ENCODE peak calls at places on chromosomes 12 and 14, in eight cellular contexts. R is SK-N-SH, E is GM23338, Z is HCT116, D is neural progenitor cell, H is MM.1S, T is GM23248, M is PC-3. U is an unnamed sample.
A peak's percentile ranks its signal among the peaks of the same experiment; 100 is the strongest.

GRCh38 chr12:26158078-26158764 is 33.4 kb upstream of the BHLHE41 start:
- DNase-seq in R (no peak), E (peak; percentile 48), Z (no peak), D (no peak), H (peak; percentile 59), T (no peak), M (peak; percentile 41), U (peak; percentile 39)

GRCh38 chr14:28635387-28635786 is 131.2 kb upstream of the FOXG1 start:
- DNase-seq in R (no peak), E (peak; percentile 46), Z (peak; percentile 3), D (peak; percentile 41), H (peak; percentile 15), T (peak; percentile 42), M (peak; percentile 65), U (peak; percentile 26)

GRCh38 chr14:44966601-44967336 is 4.8 kb downstream of the TOGARAM1 start:
- DNase-seq in R (no peak), E (no peak), Z (no peak), D (peak; percentile 2), H (no peak), T (peak; percentile 13), M (peak; percentile 34), U (no peak)

GRCh38 chr14:75303415-75303814 is 24.8 kb downstream of the FOS start:
- DNase-seq in R (peak; percentile 69), E (peak; percentile 90), Z (peak; percentile 60), D (peak; percentile 83), H (peak; percentile 48), T (peak; percentile 83), M (peak; percentile 78), U (peak; percentile 80)

GRCh38 chr12:75923964-75924666 is 107.5 kb downstream of the PHLDA1 start:
- DNase-seq in R (no peak), E (no peak), Z (no peak), D (no peak), H (no peak), T (peak; percentile 30), M (no peak), U (peak; percentile 12)

GRCh38 chr12:3820122-3820521 is 53.1 kb downstream of the PARP11 start:
- DNase-seq in R (no peak), E (no peak), Z (no peak), D (no peak), H (no peak), T (peak; percentile 52), M (peak; percentile 38), U (no peak)

GRCh38 chr14:54538055-54538454 is 28.3 kb downstream of the CGRRF1 start:
- DNase-seq in R (no peak), E (no peak), Z (no peak), D (no peak), H (no peak), T (no peak), M (no peak), U (no peak)

GRCh38 chr14:54146601-54147000 is 190.0 kb upstream of the BMP4 start:
- DNase-seq in R (no peak), E (no peak), Z (no peak), D (no peak), H (no peak), T (no peak), M (no peak), U (no peak)

GRCh38 chr12:130933269-130933995 is 20.3 kb upstream of the ADGRD1 start:
- DNase-seq in R (no peak), E (no peak), Z (no peak), D (no peak), H (no peak), T (no peak), M (no peak), U (no peak)

GRCh38 chr12:110667671-110668070 is 21.2 kb downstream of the HVCN1 start:
- DNase-seq in R (no peak), E (no peak), Z (no peak), D (no peak), H (no peak), T (no peak), M (no peak), U (no peak)

GRCh38 chr14:63611078-63611477 is 30.6 kb downstream of the WDR89 start:
- DNase-seq in R (no peak), E (no peak), Z (no peak), D (no peak), H (no peak), T (no peak), M (no peak), U (no peak)

GRCh38 chr14:53652068-53652467 is 304.6 kb downstream of the BMP4 start:
- DNase-seq in R (no peak), E (no peak), Z (no peak), D (no peak), H (no peak), T (no peak), M (no peak), U (no peak)

GRCh38 chr12:32847287-32847686 is 49.3 kb downstream of the PKP2 start:
- DNase-seq in R (no peak), E (no peak), Z (no peak), D (no peak), H (no peak), T (no peak), M (no peak), U (no peak)

GRCh38 chr12:105428793-105429192 is 98.3 kb downstream of the C12orf75 start:
- DNase-seq in R (no peak), E (no peak), Z (no peak), D (no peak), H (no peak), T (no peak), M (no peak), U (no peak)

GRCh38 chr12:76422878-76423438 is 74.7 kb upstream of the BBS10 start:
- DNase-seq in R (peak; percentile 1), E (no peak), Z (no peak), D (no peak), H (no peak), T (peak; percentile 64), M (peak; percentile 63), U (no peak)

GRCh38 chr12:127172857-127173256 is 1094.1 kb upstream of the TMEM132C start:
- DNase-seq in R (no peak), E (no peak), Z (no peak), D (no peak), H (no peak), T (no peak), M (no peak), U (no peak)

GRCh38 chr12:4978737-4979136 is 64.9 kb upstream of the KCNA5 start:
- DNase-seq in R (no peak), E (no peak), Z (no peak), D (no peak), H (no peak), T (peak; percentile 19), M (peak; percentile 2), U (no peak)

GRCh38 chr12:116133149-116133548 is 144.3 kb downstream of the MED13L start:
- DNase-seq in R (no peak), E (no peak), Z (no peak), D (no peak), H (no peak), T (peak; percentile 59), M (peak; percentile 43), U (no peak)

GRCh38 chr12:3491938-3492867 is 1.2 kb downstream of the PRMT8 start:
- DNase-seq in R (peak; percentile 80), E (peak; percentile 91), Z (no peak), D (peak; percentile 95), H (peak; percentile 42), T (peak; percentile 74), M (peak; percentile 46), U (no peak)

GRCh38 chr12:108696111-108696995 is 35.0 kb downstream of the CORO1C start:
- DNase-seq in R (no peak), E (no peak), Z (no peak), D (no peak), H (no peak), T (peak; percentile 98), M (peak; percentile 96), U (no peak)

GRCh38 chr12:111819191-111820158 is 22.6 kb upstream of the MAPKAPK5 start:
- DNase-seq in R (no peak), E (no peak), Z (no peak), D (no peak), H (no peak), T (no peak), M (peak; percentile 56), U (peak; percentile 59)

GRCh38 chr12:66633676-66634075 is 45.2 kb downstream of the GRIP1 start:
- DNase-seq in R (no peak), E (no peak), Z (no peak), D (no peak), H (no peak), T (no peak), M (peak; percentile 86), U (no peak)

GRCh38 chr12:12600659-12601058 is 11.0 kb upstream of the CREBL2 start:
- DNase-seq in R (no peak), E (no peak), Z (no peak), D (no peak), H (no peak), T (no peak), M (no peak), U (no peak)

GRCh38 chr12:132577191-132577920 is 33.0 kb downstream of the LRCOL1 start:
- DNase-seq in R (no peak), E (no peak), Z (no peak), D (no peak), H (no peak), T (no peak), M (no peak), U (no peak)
- TF ChIP-seq EZH2phosphoT487 in R (no peak), E (no peak), Z (no peak), D (no peak), H (no peak), T (no peak), M (no peak), U (no peak)

DNA sequence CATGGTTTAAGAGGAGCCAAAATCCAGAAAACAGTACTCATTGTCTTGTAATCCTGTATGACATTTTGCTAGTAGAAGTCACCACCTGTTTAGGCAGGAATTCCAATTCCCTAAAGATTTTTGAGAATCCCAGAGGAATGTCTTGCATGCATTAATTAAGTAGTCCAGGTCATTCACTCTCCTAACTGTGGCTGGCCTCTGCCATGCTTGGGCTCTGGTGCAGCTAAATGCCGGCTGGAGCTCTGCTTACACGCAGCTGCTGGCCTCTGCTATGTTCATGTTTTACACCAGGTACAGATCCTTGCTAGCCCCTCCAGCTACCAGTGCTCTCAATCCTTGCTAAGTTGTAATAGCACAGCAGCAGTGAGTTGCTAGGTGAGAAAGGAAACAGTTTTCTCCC is 16.3 kb upstream of the HIF1A start:
- DNase-seq in R (peak; percentile 55), E (peak; percentile 88), Z (no peak), D (peak; percentile 86), H (no peak), T (peak; percentile 17), M (no peak), U (no peak)
- H2AFZ ChIP-seq in R (no peak overlapping the region), E (no peak overlapping the region), Z (no peak overlapping the region), D (peak overlapping the region; percentile 82), H (no peak overlapping the region), T (peak overlapping the region; percentile 42), M (no peak overlapping the region), U (no peak overlapping the region)

DNA sequence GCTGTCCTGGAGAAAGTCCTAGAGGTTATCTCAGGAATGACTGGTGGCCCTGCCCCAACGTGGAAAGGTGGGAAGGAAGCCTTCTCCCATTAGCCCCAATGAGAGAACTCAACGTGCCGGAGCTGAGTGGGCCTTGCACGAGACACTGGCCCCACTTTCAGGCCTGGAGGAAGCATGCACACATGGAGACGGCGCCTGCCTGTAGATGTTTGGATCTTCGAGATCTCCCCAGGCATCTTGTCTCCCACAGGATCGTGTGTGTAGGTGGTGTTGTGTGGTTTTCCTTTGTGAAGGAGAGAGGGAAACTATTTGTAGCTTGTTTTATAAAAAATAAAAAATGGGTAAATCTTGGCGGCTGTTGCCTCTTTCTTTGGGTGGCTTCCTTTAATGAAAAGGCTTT is 152.8 kb downstream of the SMOC1 start:
- DNase-seq in R (no peak), E (no peak), Z (no peak), D (no peak), H (no peak), T (no peak), M (no peak), U (no peak)
- TF ChIP-seq EZH2phosphoT487 in R (no peak), E (no peak), Z (no peak), D (no peak), H (no peak), T (no peak), M (no peak), U (no peak)

GRCh38 chr14:98598576-98598975 is 673.4 kb downstream of the BCL11B start:
- DNase-seq in R (no peak), E (no peak), Z (no peak), D (no peak), H (no peak), T (no peak), M (no peak), U (no peak)
- H2AFZ ChIP-seq in R (no peak overlapping the region), E (no peak overlapping the region), Z (no peak overlapping the region), D (no peak overlapping the region), H (no peak overlapping the region), T (no peak overlapping the region), M (no peak overlapping the region), U (no peak overlapping the region)

U was measured in OCI-LY7.